ENCODE peak calls at places on chromosomes 11 and 22, in six cellular contexts. Y is tibial artery, B is epithelial cell of prostate, A is left ventricle myocardium inferior, M is stomach, D is brain microvascular endothelial cell. O is an unnamed sample.

GRCh38 chr11:19656140-19656541 is 56.5 kb upstream of the NAV2 start:
- DNase-seq in M (no peak), B (no peak), A (no peak), Y (no peak), D (no peak), O (no peak)

GRCh38 chr22:33520904-33521780 is 399.1 kb downstream of the LARGE1 start:
- DNase-seq in D (no peak), M (no peak), B (no peak), A (no peak), Y (no peak), O (no peak)

GRCh38 chr22:46652081-46652929 is 32.1 kb downstream of the GRAMD4 start:
- DNase-seq in D (peak), B (no peak), Y (no peak), A (peak), M (no peak), O (no peak)

GRCh38 chr11:71286701-71287643 is 34.6 kb upstream of the SHANK2 start:
- DNase-seq in B (peak), D (peak), M (peak), Y (peak), A (no peak), O (peak)

GRCh38 chr11:70567680-70568503 is 169.6 kb downstream of the CTTN start:
- DNase-seq in B (no peak), D (peak), M (no peak), A (peak), Y (peak), O (no peak)

GRCh38 chr22:43802897-43803495 is 9.1 kb downstream of the EFCAB6 start:
- DNase-seq in A (no peak), B (no peak), M (no peak), Y (no peak), D (no peak), O (no peak)

GRCh38 chr22:28505416-28506156 is 174.1 kb downstream of the TTC28 start:
- DNase-seq in Y (no peak), B (no peak), M (no peak), D (no peak), A (no peak), O (no peak)

GRCh38 chr11:112321521-112322172 is 61.0 kb upstream of the PLET1 start:
- DNase-seq in A (peak), M (peak), Y (no peak), B (peak), D (peak), O (peak)

GRCh38 chr11:108559904-108560303 is 33.7 kb downstream of the EXPH5 start:
- DNase-seq in D (peak), Y (no peak), M (no peak), B (no peak), A (no peak), O (no peak)

GRCh38 chr11:61833478-61833877 is 5.4 kb downstream of the FADS2 start:
- DNase-seq in Y (no peak), M (no peak), A (no peak), B (no peak), D (no peak), O (no peak)

GRCh38 chr11:7826316-7826715 is 29.6 kb upstream of the OR5P2 start:
- DNase-seq in B (no peak), M (no peak), A (no peak), Y (no peak), D (no peak), O (no peak)

GRCh38 chr11:122189259-122189658 is 73.2 kb upstream of the BLID start:
- DNase-seq in M (no peak), B (peak), A (no peak), Y (no peak), D (peak), O (peak)

GRCh38 chr11:48093795-48094642 is 113.7 kb downstream of the PTPRJ start:
- DNase-seq in M (no peak), Y (no peak), D (no peak), A (no peak), B (no peak), O (no peak)

GRCh38 chr22:27278986-27279385 is 522.6 kb downstream of the MN1 start:
- DNase-seq in M (no peak), A (no peak), D (no peak), B (no peak), Y (no peak), O (peak)

GRCh38 chr11:87394924-87395323 is 357.2 kb downstream of the TMEM135 start:
- DNase-seq in D (no peak), A (no peak), B (no peak), M (no peak), Y (no peak), O (no peak)

GRCh38 chr11:117679464-117679863 is 117.6 kb downstream of the DSCAML1 start:
- DNase-seq in D (no peak), M (no peak), A (no peak), B (no peak), Y (no peak), O (no peak)

GRCh38 chr11:569273-569885 is 6.9 kb upstream of the PHRF1 start:
- DNase-seq in Y (no peak), M (peak), D (no peak), A (peak), B (no peak), O (no peak)

GRCh38 chr11:64861227-64861970 is 16.9 kb upstream of the CDC42BPG start:
- DNase-seq in D (no peak), M (no peak), B (no peak), A (no peak), Y (no peak), O (no peak)

GRCh38 chr11:16805942-16806341 is 67.5 kb downstream of the C11orf58 start:
- DNase-seq in Y (peak), D (no peak), B (no peak), M (no peak), A (no peak), O (no peak)

GRCh38 chr11:6249822-6250555 is 9.6 kb upstream of the CCKBR start:
- DNase-seq in B (peak), A (peak), D (peak), M (peak), Y (peak), O (peak)

GRCh38 chr22:23237841-23238240 is 57.5 kb downstream of the BCR start:
- DNase-seq in Y (no peak), B (no peak), A (no peak), D (no peak), M (no peak), O (no peak)

GRCh38 chr11:103413266-103413888 is 304.2 kb downstream of the DYNC2H1 start:
- DNase-seq in Y (no peak), A (no peak), D (no peak), B (no peak), M (no peak), O (no peak)

GRCh38 chr11:266676-267439 is 11.3 kb upstream of the NLRP6 start:
- DNase-seq in Y (peak), M (no peak), D (no peak), A (no peak), B (no peak), O (no peak)

GRCh38 chr11:15327786-15328231 is 213.1 kb downstream of the INSC start:
- DNase-seq in D (peak), B (no peak), Y (no peak), A (peak), M (peak), O (peak)

GRCh38 chr11:128624269-128625170 is 37.2 kb upstream of the ETS1 start:
- DNase-seq in B (no peak), A (no peak), M (peak), D (no peak), Y (no peak), O (no peak)

GRCh38 chr11:2803186-2804057 is 82.2 kb downstream of the CDKN1C start:
- DNase-seq in M (peak), Y (peak), D (no peak), A (peak), B (no peak), O (no peak)

GRCh38 chr11:80239217-80239616 is 798.4 kb upstream of the TENM4 start:
- DNase-seq in M (no peak), D (no peak), Y (no peak), A (no peak), B (no peak), O (no peak)

GRCh38 chr22:43820671-43821305 is 8.7 kb upstream of the EFCAB6 start:
- DNase-seq in M (no peak), Y (peak), D (no peak), A (no peak), B (no peak), O (no peak)

GRCh38 chr22:25216230-25216629 is 3.2 kb upstream of the CRYBB2 start:
- DNase-seq in A (no peak), B (no peak), D (no peak), M (no peak), Y (no peak), O (no peak)

GRCh38 chr11:44755553-44756505 is 29.1 kb downstream of the TSPAN18 start:
- DNase-seq in A (no peak), D (no peak), Y (peak), M (no peak), B (no peak), O (no peak)

DNA sequence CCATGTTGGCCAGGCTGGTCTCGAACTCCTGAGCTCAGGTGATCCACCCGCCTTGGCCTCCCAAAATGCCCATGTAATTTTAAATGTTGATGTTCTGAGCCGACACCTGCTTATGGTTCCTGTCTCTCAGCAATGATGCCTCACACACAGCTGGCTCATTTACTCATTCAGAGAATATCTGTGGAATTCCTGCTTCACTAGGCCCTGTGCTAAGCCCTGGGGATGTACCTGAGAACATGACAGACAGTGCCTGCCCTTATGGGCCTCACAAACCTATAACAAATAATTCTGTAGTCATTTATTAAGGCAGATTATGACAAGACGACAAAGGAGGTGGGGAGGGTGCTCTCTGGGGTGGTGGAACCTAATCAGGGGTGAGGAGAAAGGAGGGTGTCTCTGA is 93.7 kb downstream of the PRR5L start:
- DNase-seq in B (no peak), D (no peak), M (no peak), Y (no peak), A (no peak), O (no peak)
- H3K27ac ChIP-seq in B (no peak), D (no peak), M (no peak), Y (no peak), A (no peak), O (no peak)

DNA sequence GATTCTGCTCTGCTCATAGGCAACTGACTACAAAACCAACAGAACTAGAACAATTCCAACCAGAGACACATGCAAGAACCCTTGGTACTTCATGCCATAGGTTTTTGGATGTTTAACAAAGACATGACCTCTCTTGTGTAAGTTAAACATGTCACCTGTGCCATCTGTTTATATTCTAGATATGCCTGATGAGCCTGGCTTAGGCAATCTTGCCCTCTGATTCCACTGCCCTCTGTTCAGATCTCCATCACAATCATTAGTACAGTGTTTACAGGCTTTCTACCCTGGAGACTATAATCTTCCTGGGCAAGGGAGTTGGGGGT is 40.8 kb downstream of the ABTB2 start:
- DNase-seq in M (no peak), Y (no peak), B (no peak), A (no peak), D (no peak), O (no peak)
- H3K27ac ChIP-seq in M (no peak), Y (no peak), B (no peak), A (peak), D (no peak), O (no peak)

GRCh38 chr11:34587282-34587677 is 33.6 kb upstream of the EHF start:
- DNase-seq in A (no peak), M (no peak), D (no peak), B (no peak), Y (no peak), O (no peak)

GRCh38 chr11:34588701-34589100 is 32.2 kb upstream of the EHF start:
- DNase-seq in A (no peak), D (no peak), M (no peak), B (no peak), Y (no peak), O (no peak)

GRCh38 chr11:34585870-34586654 is 34.8 kb upstream of the EHF start:
- DNase-seq in D (peak), Y (no peak), A (no peak), B (no peak), M (no peak), O (peak)

GRCh38 chr11:34586655-34587281 is 34.1 kb upstream of the EHF start:
- DNase-seq in A (no peak), M (no peak), B (no peak), Y (no peak), D (no peak), O (no peak)

GRCh38 chr11:34588023-34588422 is 32.9 kb upstream of the EHF start:
- DNase-seq in D (no peak), Y (no peak), M (no peak), A (no peak), B (no peak), O (no peak)
- H3K27ac ChIP-seq in D (no peak), Y (no peak), M (no peak), A (no peak), B (no peak), O (no peak)

DNA sequence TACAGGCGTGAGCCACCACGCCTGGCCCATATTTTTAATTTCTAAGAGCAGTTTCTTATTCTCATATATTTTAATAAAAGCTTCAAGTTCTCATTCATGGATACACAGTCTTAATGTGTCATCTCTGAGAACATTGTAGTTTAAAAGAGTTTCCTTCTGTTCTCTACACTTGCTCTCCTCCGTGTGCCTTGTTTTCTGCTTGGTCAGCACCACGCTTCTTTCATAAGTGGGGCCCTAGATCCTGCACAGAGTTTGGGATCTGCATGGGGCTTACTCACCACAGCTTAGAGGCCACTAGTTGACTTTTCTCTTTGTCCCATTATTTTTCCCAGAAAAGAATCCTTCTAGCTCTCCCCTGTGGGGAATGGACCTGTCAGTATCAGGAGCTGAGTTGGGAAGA is 58.8 kb downstream of the PPP6R2 start:
- DNase-seq in M (no peak), A (no peak), Y (no peak), D (no peak), B (no peak), O (no peak)
- H3K27ac ChIP-seq in M (peak), A (no peak), Y (no peak), D (no peak), B (no peak), O (no peak)

DNA sequence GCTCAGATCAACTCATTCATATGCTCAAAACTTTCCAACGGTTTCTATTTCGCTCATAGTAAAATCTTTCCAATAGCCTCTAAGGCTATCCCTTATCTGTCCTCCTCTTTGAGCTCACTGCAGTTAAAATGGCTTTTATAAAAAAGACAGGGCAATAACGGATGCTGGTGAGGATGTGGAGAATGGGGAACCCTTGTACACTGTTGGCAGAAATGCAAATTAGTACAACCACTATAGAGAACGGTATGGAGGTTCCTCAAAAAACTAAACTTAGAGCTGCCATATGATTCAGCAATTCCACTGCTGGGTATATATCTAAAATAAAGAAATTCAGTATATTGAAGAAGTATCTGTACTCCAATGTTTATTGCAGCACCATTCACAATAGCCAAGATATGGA is 345.6 kb downstream of the DLG2 start:
- DNase-seq in B (no peak), M (no peak), A (no peak), Y (no peak), D (no peak), O (no peak)
- H3K27ac ChIP-seq in B (no peak), M (no peak), A (no peak), Y (no peak), D (no peak), O (no peak)

GRCh38 chr11:113373981-113374560 is 13.5 kb upstream of the ANKK1 start:
- DNase-seq in Y (no peak), M (no peak), D (no peak), A (no peak), B (no peak), O (no peak)
- H3K27ac ChIP-seq in Y (no peak), M (no peak), D (no peak), A (no peak), B (peak), O (peak)

GRCh38 chr11:58133329-58134076 is 8.2 kb upstream of the OR9I1 start:
- DNase-seq in A (no peak), M (no peak), Y (no peak), D (no peak), B (peak), O (peak)
- H3K27ac ChIP-seq in A (no peak), M (no peak), Y (no peak), D (no peak), B (no peak), O (no peak)

DNA sequence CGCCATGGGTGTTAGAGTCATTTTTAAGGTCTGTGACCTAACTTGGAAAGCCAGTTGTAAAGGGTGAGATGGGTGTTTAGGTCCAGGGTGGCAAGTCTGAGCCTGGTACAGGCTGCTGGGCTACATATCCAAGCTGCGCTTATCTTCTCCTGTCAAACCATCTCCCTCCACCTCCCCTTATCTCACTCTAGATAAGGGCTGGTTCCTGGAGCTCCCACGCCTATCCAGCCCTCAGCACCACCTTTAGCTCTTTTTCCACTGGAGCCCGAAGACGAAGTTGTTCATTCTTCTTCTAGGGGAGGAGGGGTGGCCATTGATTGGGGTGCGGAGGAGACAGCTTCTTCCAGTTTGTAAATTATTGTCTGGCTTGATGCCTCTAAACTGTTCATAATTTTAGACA is 48.5 kb downstream of the MICAL2 start:
- DNase-seq in A (no peak), Y (no peak), B (no peak), D (no peak), M (no peak), O (no peak)
- H3K27ac ChIP-seq in A (peak), Y (peak), B (peak), D (peak), M (peak), O (peak)

O was measured in RWPE1.